ENCODE peak calls at places on chromosomes 2 and 18, in four cellular contexts. B is K562, S is SK-N-SH, O is H1. R is an unnamed sample.

GRCh38 chr2:128776461-128776971 is 457.8 kb upstream of the HS6ST1 start:
- DNase-seq in B (no peak), S (no peak), O (peak), R (no peak)

GRCh38 chr18:21064347-21064746 is 47.3 kb downstream of the ROCK1 start:
- DNase-seq in B (no peak), S (no peak), O (no peak), R (no peak)

GRCh38 chr18:21851327-21851961 is 110.9 kb downstream of the MIB1 start:
- DNase-seq in B (peak), S (peak), O (no peak), R (no peak)

GRCh38 chr2:231384970-231385369 is 10.5 kb upstream of the B3GNT7 start:
- DNase-seq in B (no peak), S (no peak), O (no peak), R (no peak)

GRCh38 chr2:133607679-133608078 is 39.4 kb upstream of the NCKAP5 start:
- DNase-seq in B (no peak), S (no peak), O (no peak), R (no peak)

GRCh38 chr18:28455971-28456370 is 279.0 kb upstream of the CDH2 start:
- DNase-seq in B (no peak), S (no peak), O (no peak), R (no peak)

GRCh38 chr2:226963528-226963927 is 127.7 kb downstream of the RHBDD1 start:
- DNase-seq in B (no peak), S (no peak), O (no peak), R (no peak)

GRCh38 chr2:129480790-129481189 is 498.7 kb upstream of the RAB6C start:
- DNase-seq in B (no peak), S (no peak), O (peak), R (no peak)

GRCh38 chr2:128172191-128172590 is 81.2 kb downstream of the UGGT1 start:
- DNase-seq in B (peak), S (no peak), O (no peak), R (no peak)

GRCh38 chr2:174694196-174694878 is 69.9 kb downstream of the CHRNA1 start:
- DNase-seq in B (no peak), S (no peak), O (no peak), R (no peak)

GRCh38 chr2:102661846-102662245 is 42.5 kb downstream of the SLC9A2 start:
- DNase-seq in B (no peak), S (no peak), O (no peak), R (no peak)

GRCh38 chr2:101983486-101983885 is 8.3 kb upstream of the IL1R2 start:
- DNase-seq in B (no peak), S (no peak), O (no peak), R (no peak)

GRCh38 chr2:33552758-33553461 is 46.2 kb downstream of the FAM98A start:
- DNase-seq in B (no peak), S (no peak), O (no peak), R (no peak)

GRCh38 chr2:201955702-201956141 is 77.9 kb upstream of the FZD7 start:
- DNase-seq in B (no peak), S (no peak), O (no peak), R (no peak)

DNA sequence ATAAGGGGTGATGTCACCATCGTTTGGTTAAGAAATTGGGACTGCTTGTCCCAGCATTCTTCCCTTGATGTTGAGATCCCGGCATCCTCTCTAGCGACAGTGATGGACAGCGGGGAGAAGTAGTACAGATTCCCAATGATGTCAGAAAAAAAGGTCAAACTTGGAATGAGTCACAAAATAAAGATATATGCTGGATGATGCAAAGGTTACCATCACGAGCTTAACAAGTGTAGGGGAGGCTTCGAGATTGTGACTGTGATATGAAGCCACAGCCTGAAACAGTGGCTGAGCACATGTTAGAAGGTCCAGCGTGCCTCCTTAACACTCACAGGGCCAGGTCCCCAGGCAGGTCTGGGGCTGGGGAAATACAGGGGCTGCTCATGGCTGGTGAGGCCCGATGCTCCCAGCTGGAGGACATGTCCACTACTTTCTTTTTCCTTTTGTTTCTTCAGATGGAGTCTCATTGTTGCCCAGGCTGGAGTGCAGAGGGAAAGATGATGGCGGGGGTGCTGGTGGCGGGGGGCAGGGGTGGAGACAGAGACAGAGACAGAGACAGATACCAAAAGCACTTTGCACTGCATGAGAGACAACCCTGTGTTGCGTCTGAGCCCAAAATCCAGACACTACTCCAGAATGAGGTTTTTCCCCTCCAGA is 210.9 kb downstream of the SH3BP4 start:
- DNase-seq in B (no peak), S (no peak), O (no peak), R (no peak)
- TF ChIP-seq TEAD4 in B (no peak), S (no peak), O (no peak), R (no peak)

GRCh38 chr2:208352644-208353567 is 53.7 kb upstream of the PTH2R start:
- DNase-seq in B (no peak), S (no peak), O (no peak), R (no peak)
- TF ChIP-seq TEAD4 in B (no peak), S (no peak), O (no peak), R (no peak)

GRCh38 chr2:14148186-14148585 is 484.3 kb upstream of the LRATD1 start:
- DNase-seq in B (no peak), S (no peak), O (no peak), R (no peak)
- TF ChIP-seq TEAD4 in B (no peak), S (no peak), O (no peak), R (no peak)

GRCh38 chr2:59206361-59206760 is 965.2 kb upstream of the FANCL start:
- DNase-seq in B (no peak), S (no peak), O (no peak), R (no peak)
- TF ChIP-seq TEAD4 in B (no peak), S (no peak), O (no peak), R (no peak)

DNA sequence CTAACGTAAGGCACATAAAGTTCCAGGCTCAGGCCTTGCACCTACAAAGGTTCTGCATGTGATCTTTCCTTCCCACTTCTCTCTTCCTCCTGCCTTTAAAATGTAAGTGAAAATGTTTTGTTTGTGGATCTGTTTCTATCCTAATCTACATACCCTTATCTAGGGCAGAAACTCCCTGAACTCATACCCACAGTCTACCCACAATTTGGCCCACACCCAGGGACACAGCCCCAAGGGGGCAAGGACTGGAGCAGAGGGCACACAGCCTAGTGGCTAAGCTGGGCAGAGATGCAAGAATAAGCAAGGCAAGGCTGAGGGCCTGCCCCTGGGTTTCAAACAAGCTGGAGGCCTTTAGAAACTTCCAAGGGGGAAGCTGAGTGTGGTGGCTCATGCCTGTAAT is 71.0 kb downstream of the HS1BP3 start:
- DNase-seq in B (no peak), S (no peak), O (no peak), R (no peak)
- TF ChIP-seq TEAD4 in B (no peak), S (no peak), O (no peak), R (no peak)

GRCh38 chr2:142010871-142011270 is 119.9 kb downstream of the LRP1B start:
- DNase-seq in B (no peak), S (no peak), O (no peak), R (no peak)
- TF ChIP-seq TEAD4 in B (no peak), S (no peak), O (no peak), R (no peak)

DNA sequence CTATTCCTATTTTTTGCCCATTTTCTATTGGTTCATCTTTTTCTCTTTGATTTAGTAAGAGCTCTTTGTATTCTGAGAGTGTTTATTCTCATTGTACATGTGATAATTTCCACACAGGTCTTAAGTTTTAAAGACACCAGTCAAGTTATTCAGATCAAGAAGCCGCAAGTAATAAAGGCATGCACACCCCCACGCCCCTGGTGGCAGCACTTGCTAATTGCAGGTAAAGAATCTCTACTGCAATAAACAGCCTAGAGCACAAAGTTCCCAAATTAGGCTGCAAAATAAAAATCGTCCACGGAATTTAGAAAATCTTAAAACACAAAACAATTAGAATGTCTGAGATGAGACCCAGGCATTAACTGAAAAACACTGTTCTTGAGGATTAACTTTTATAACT is 45.2 kb downstream of the ST3GAL5 start:
- DNase-seq in B (peak), S (peak), O (peak), R (peak)
- TF ChIP-seq TEAD4 in B (no peak), S (no peak), O (no peak), R (no peak)

GRCh38 chr18:49072524-49072934 is 121.8 kb upstream of the SMAD7 start:
- DNase-seq in B (peak), S (peak), O (no peak), R (no peak)
- TF ChIP-seq TEAD4 in B (peak), S (no peak), O (no peak), R (no peak)

GRCh38 chr2:70962885-70963878 is 15.2 kb upstream of the ANKRD53 start:
- DNase-seq in B (no peak), S (peak), O (no peak), R (no peak)

GRCh38 chr2:70964133-70964532 is 14.3 kb upstream of the ANKRD53 start:
- DNase-seq in B (no peak), S (peak), O (no peak), R (no peak)

GRCh38 chr2:70961648-70961994 is 16.8 kb upstream of the ANKRD53 start:
- DNase-seq in B (no peak), S (no peak), O (no peak), R (no peak)

GRCh38 chr2:70960833-70961647 is 17.4 kb upstream of the ANKRD53 start:
- DNase-seq in B (peak), S (peak), O (peak), R (no peak)

DNA sequence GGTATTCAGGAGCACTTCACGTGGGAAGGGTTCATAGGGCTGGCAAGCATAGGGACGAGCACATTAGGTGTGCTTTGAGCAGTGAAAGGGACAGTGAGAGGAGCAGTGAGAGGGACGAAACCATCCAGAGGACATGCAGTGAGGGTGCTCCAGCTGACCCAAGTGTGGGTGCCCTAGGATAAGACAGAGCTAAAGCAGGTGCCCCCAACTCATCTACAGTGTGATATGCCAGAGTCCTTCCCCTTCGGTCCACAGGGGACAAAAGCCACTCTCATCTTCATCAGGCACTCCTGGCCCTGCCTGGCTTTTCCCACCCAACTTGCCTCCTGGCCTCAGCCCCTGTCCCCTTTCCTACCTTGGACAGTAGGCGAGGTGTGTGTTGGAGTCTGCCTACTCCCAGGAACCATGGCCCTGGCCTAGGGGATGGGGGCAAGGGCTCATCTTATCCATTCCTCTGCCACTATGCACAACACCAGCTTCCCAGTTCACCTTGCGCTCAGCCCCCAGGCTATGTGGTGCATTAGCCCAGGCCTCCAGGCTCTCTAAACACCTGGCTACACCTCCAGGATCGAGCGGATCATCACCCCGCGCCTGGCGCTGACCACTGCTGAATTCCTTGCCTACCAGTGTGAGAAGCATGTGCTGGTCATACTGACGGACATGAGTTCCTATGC is 16.1 kb upstream of the ANKRD53 start:
- DNase-seq in B (no peak), S (peak), O (peak), R (no peak)
- TF ChIP-seq TEAD4 in B (no peak), S (no peak), O (no peak), R (no peak)

DNA sequence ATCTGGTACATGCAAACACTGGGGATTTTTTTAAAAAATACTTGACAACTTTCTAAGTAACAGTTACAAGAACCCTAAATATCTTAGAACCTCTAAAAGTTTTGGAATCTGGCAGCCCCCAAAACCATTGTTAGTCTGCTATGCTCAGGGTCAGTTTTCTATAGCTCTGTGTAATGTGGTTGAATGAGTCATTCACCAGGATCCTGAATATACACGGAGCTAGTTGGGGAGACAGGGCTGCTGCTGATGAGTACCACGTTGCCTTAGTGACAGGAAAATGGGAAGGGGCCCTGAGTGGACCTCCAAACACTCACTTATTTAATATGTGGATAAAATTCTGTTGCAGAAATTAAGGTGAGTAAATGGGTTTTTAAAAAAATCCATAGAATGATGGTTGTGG is 36.9 kb upstream of the TANC1 start:
- DNase-seq in B (no peak), S (no peak), O (no peak), R (no peak)
- TF ChIP-seq TEAD4 in B (no peak), S (no peak), O (no peak), R (no peak)